ENCODE peak calls at places on chromosomes 2 and 18, in five cellular contexts. Q is H1, P is neuronal stem cell, E is mesendoderm, D is H9. O is an unnamed sample. For H3K79me1, the result is how much of the 10 kb centered on the place peaks cover.

GRCh38 chr18:49016648-49017539 is 66.1 kb upstream of the SMAD7 start:
- DNase-seq in Q (peak), P (peak), E (peak), D (peak), O (peak)

GRCh38 chr2:182717451-182718215 is 1.6 kb downstream of the DNAJC10 start:
- DNase-seq in Q (no peak), P (no peak), E (no peak), D (no peak), O (no peak)

GRCh38 chr18:48330016-48330991 is 78.9 kb downstream of the ZBTB7C start:
- DNase-seq in Q (no peak), P (no peak), E (no peak), D (no peak), O (peak)

GRCh38 chr2:224841910-224842309 is 125.7 kb upstream of the CCDC195 start:
- DNase-seq in Q (no peak), P (no peak), E (no peak), D (no peak), O (no peak)

GRCh38 chr18:56460590-56460989 is 177.8 kb downstream of the TXNL1 start:
- DNase-seq in Q (no peak), P (no peak), E (no peak), D (no peak), O (no peak)

GRCh38 chr2:85994897-85995647 is 106.3 kb upstream of the ST3GAL5 start:
- DNase-seq in Q (no peak), P (no peak), E (no peak), D (peak), O (no peak)

GRCh38 chr18:67728364-67728763 is 211.8 kb upstream of the DSEL start:
- DNase-seq in Q (no peak), P (no peak), E (no peak), D (no peak), O (no peak)

GRCh38 chr18:78304199-78304826 is 675.3 kb upstream of the SALL3 start:
- DNase-seq in Q (no peak), P (no peak), E (no peak), D (no peak), O (no peak)

GRCh38 chr2:160309585-160309984 is 109.5 kb upstream of the ITGB6 start:
- DNase-seq in Q (no peak), P (no peak), E (peak), D (no peak), O (peak)

GRCh38 chr2:106104332-106105062 is 89.6 kb downstream of the UXS1 start:
- DNase-seq in Q (peak), P (peak), E (peak), D (peak), O (peak)

GRCh38 chr2:222950886-222951285 is 90.0 kb downstream of the ACSL3 start:
- DNase-seq in Q (no peak), P (no peak), E (no peak), D (no peak), O (peak)

GRCh38 chr2:17273066-17273465 is 245.2 kb downstream of the RAD51AP2 start:
- DNase-seq in Q (no peak), P (no peak), E (no peak), D (no peak), O (no peak)

GRCh38 chr2:20570249-20570648 is 80.6 kb downstream of the HS1BP3 start:
- DNase-seq in Q (no peak), P (no peak), E (no peak), D (no peak), O (no peak)
- H3K79me1 ChIP-seq in Q (under half), P (under half), E (under half), D (under half), O (under half)

GRCh38 chr2:240440251-240440650 is 4.8 kb downstream of the GPC1 start:
- DNase-seq in Q (no peak), P (no peak), E (no peak), D (no peak), O (no peak)

GRCh38 chr2:240442891-240443715 is 7.6 kb downstream of the GPC1 start:
- DNase-seq in Q (no peak), P (no peak), E (no peak), D (no peak), O (no peak)

GRCh38 chr2:240440704-240441320 is 5.3 kb downstream of the GPC1 start:
- DNase-seq in Q (peak), P (no peak), E (no peak), D (no peak), O (no peak)

GRCh38 chr2:240441993-240442411 is 6.5 kb downstream of the GPC1 start:
- DNase-seq in Q (no peak), P (no peak), E (no peak), D (no peak), O (no peak)

GRCh38 chr2:240441326-240441992 is 6.0 kb downstream of the GPC1 start:
- DNase-seq in Q (peak), P (no peak), E (no peak), D (no peak), O (no peak)
- H3K79me1 ChIP-seq in Q (under half), P (half or more), E (under half), D (under half), O (half or more)

DNA sequence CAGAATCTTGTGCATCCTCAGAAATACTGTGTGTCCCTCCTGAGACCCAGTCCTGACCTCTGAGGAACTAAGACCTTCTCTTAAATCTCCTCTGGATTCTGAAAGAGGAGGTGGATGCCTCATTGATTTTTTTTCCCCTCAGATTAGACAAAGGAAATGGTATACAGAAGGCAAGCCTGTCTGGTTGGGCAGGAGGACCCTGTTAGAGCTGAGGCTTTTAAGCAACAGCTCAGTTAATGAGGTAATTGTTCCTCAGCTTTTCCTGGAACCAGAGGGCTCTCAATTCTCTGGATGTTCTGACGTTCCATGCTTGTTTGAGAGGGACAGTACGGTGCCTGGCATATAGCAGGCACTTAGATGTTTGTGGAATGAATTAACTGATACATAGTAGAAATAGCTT is 61.7 kb upstream of the MCFD2 start:
- DNase-seq in Q (no peak), P (no peak), E (no peak), D (no peak), O (no peak)
- H3K79me1 ChIP-seq in Q (under half), P (under half), E (under half), D (under half), O (under half)

GRCh38 chr2:78739282-78739681 is 286.2 kb upstream of the REG3G start:
- DNase-seq in Q (no peak), P (no peak), E (no peak), D (no peak), O (no peak)
- H3K79me1 ChIP-seq in Q (under half), P (under half), E (under half), D (under half), O (under half)

GRCh38 chr2:3325458-3326181 is 52.0 kb downstream of the EIPR1 start:
- DNase-seq in Q (no peak), P (no peak), E (no peak), D (no peak), O (no peak)

GRCh38 chr2:3326182-3326537 is 51.5 kb downstream of the EIPR1 start:
- DNase-seq in Q (no peak), P (no peak), E (no peak), D (no peak), O (no peak)

GRCh38 chr2:3329491-3329890 is 48.1 kb downstream of the EIPR1 start:
- DNase-seq in Q (no peak), P (no peak), E (no peak), D (no peak), O (no peak)

GRCh38 chr2:3324404-3325281 is 53.0 kb downstream of the EIPR1 start:
- DNase-seq in Q (no peak), P (no peak), E (no peak), D (no peak), O (no peak)

GRCh38 chr2:3326871-3327270 is 50.7 kb downstream of the EIPR1 start:
- DNase-seq in Q (no peak), P (no peak), E (no peak), D (peak), O (no peak)
- H3K79me1 ChIP-seq in Q (under half), P (under half), E (under half), D (under half), O (under half)